ENCODE peak calls at places on chromosomes 6 and 20, in six cellular contexts. J is hepatocyte; Q is T follicular helper cell; E is activated CD8-positive, alpha-beta memory T cell treated with anti-CD3 and anti-CD28 coated beads, Interleukin-2, amount 10 ng/mL, durations not matched to agents 7 days and 5 days; M is LoVo; Y is DMS153. H is an unnamed sample.

GRCh38 chr20:19021406-19022117 is 190.9 kb upstream of the SLC24A3 start:
- DNase-seq in J (no peak), Q (no peak), E (no peak), M (no peak), Y (no peak), H (no peak)

GRCh38 chr20:57882451-57883161 is 172.8 kb upstream of the PMEPA1 start:
- DNase-seq in J (no peak), Q (no peak), E (peak; percentile 36), M (no peak), Y (no peak), H (no peak)

GRCh38 chr6:157644043-157644810 is 178.8 kb upstream of the SNX9 start:
- DNase-seq in J (no peak), Q (no peak), E (no peak), M (no peak), Y (no peak), H (peak; percentile 50)

GRCh38 chr20:16927031-16927430 is 178.9 kb downstream of the OTOR start:
- DNase-seq in J (peak; percentile 25), Q (no peak), E (no peak), M (no peak), Y (no peak), H (no peak)

GRCh38 chr6:163183791-163184190 is 230.7 kb upstream of the QKI start:
- DNase-seq in J (no peak), Q (no peak), E (no peak), M (no peak), Y (no peak), H (no peak)

GRCh38 chr20:1588166-1588868 is 30.8 kb upstream of the SIRPD start:
- DNase-seq in J (no peak), Q (no peak), E (peak; percentile 60), M (no peak), Y (no peak), H (no peak)

GRCh38 chr6:56507517-56507916 is 135.2 kb downstream of the DST start:
- DNase-seq in J (no peak), Q (no peak), E (no peak), M (no peak), Y (no peak), H (no peak)

GRCh38 chr6:148430897-148431296 is 88.3 kb downstream of the SASH1 start:
- DNase-seq in J (no peak), Q (no peak), E (no peak), M (no peak), Y (peak; percentile 16), H (no peak)

GRCh38 chr6:82205793-82206425 is 41.6 kb downstream of the IBTK start:
- DNase-seq in J (peak; percentile 38), Q (no peak), E (no peak), M (no peak), Y (peak; percentile 25), H (peak; percentile 30)

GRCh38 chr20:2729251-2729713 is 36.7 kb downstream of the EBF4 start:
- DNase-seq in J (no peak), Q (no peak), E (no peak), M (no peak), Y (no peak), H (no peak)

GRCh38 chr20:33079267-33079666 is at the start of gene BPIFB4:
- DNase-seq in J (no peak), Q (no peak), E (no peak), M (no peak), Y (no peak), H (no peak)

GRCh38 chr6:31193206-31193605 is 22.7 kb upstream of the POU5F1 start:
- DNase-seq in J (no peak), Q (no peak), E (no peak), M (no peak), Y (no peak), H (no peak)

GRCh38 chr6:81750660-81751387 is 1.7 kb downstream of the TENT5A start:
- DNase-seq in J (no peak), Q (no peak), E (no peak), M (no peak), Y (no peak), H (no peak)

GRCh38 chr6:13702809-13703302 is 8.8 kb downstream of the RANBP9 start:
- DNase-seq in J (no peak), Q (no peak), E (no peak), M (no peak), Y (no peak), H (no peak)

GRCh38 chr20:25346349-25346748 is 44.3 kb downstream of the ABHD12 start:
- DNase-seq in J (no peak), Q (no peak), E (peak; percentile 79), M (no peak), Y (no peak), H (no peak)

GRCh38 chr6:156687875-156688549 is 89.2 kb upstream of the ARID1B start:
- DNase-seq in J (peak; percentile 36), Q (no peak), E (no peak), M (no peak), Y (no peak), H (no peak)

GRCh38 chr6:43496370-43497128 is 13.6 kb downstream of the LRRC73 start:
- DNase-seq in J (peak; percentile 71), Q (no peak), E (no peak), M (no peak), Y (no peak), H (peak; percentile 65)

GRCh38 chr20:11229772-11230171 is 556.0 kb upstream of the JAG1 start:
- DNase-seq in J (peak; percentile 31), Q (no peak), E (no peak), M (peak; percentile 60), Y (no peak), H (peak; percentile 24)

GRCh38 chr6:37033255-37033654 is 27.8 kb downstream of the FGD2 start:
- DNase-seq in J (no peak), Q (no peak), E (peak; percentile 65), M (no peak), Y (no peak), H (no peak)

GRCh38 chr6:75205776-75206334 is at the start of gene COL12A1:
- DNase-seq in J (peak; percentile 87), Q (no peak), E (no peak), M (peak; percentile 56), Y (peak; percentile 41), H (no peak)

GRCh38 chr6:49801525-49801924 is 14.4 kb upstream of the PGK2 start:
- DNase-seq in J (no peak), Q (no peak), E (no peak), M (no peak), Y (no peak), H (no peak)

GRCh38 chr6:47308674-47309325 is 905 bp downstream of the TNFRSF21 start:
- DNase-seq in J (peak; percentile 44), Q (no peak), E (no peak), M (no peak), Y (no peak), H (peak; percentile 15)

GRCh38 chr20:47350181-47350550 is 6.3 kb downstream of the ZMYND8 start:
- DNase-seq in J (no peak), Q (no peak), E (no peak), M (no peak), Y (no peak), H (no peak)

GRCh38 chr6:159919800-159920199 is 29.0 kb downstream of the MAS1 start:
- DNase-seq in J (no peak), Q (no peak), E (no peak), M (no peak), Y (no peak), H (no peak)

GRCh38 chr6:147366290-147366689 is 142.2 kb upstream of the SAMD5 start:
- DNase-seq in J (no peak), Q (no peak), E (no peak), M (no peak), Y (no peak), H (no peak)

GRCh38 chr6:114040871-114041270 is 69.9 kb upstream of the HDAC2 start:
- DNase-seq in J (no peak), Q (no peak), E (no peak), M (no peak), Y (no peak), H (no peak)

GRCh38 chr20:30505566-30505965 is 751.9 kb upstream of the DEFB115 start:
- DNase-seq in J (no peak), Q (no peak), E (no peak), M (no peak), Y (no peak), H (no peak)

GRCh38 chr6:143872211-143872610 is 7.9 kb downstream of the ZC2HC1B start:
- DNase-seq in J (no peak), Q (no peak), E (peak; percentile 46), M (no peak), Y (no peak), H (no peak)

GRCh38 chr6:169292340-169293124 is 38.9 kb upstream of the THBS2 start:
- DNase-seq in J (peak; percentile 81), Q (no peak), E (no peak), M (peak; percentile 42), Y (no peak), H (no peak)

GRCh38 chr6:78483141-78483540 is 384.2 kb upstream of the IRAK1BP1 start:
- DNase-seq in J (no peak), Q (no peak), E (no peak), M (no peak), Y (no peak), H (no peak)

H was measured in Ammon's horn.